ENCODE peak calls at places on chromosome 18, in four cellular contexts. A, P, D and V are unnamed samples.

GRCh38 chr18:40851014-40851429 is 1104.0 kb upstream of the PIK3C3 start:
- DNase-seq in D (no peak), P (no peak), A (peak; percentile 39), V (no peak)

GRCh38 chr18:24470022-24470618 is 9.7 kb downstream of the HRH4 start:
- DNase-seq in P (no peak), D (no peak), A (no peak), V (no peak)

GRCh38 chr18:29821544-29821943 is 1221.0 kb downstream of the DSC3 start:
- DNase-seq in D (no peak), P (no peak), A (no peak), V (no peak)

GRCh38 chr18:7567487-7568425 is 640 bp downstream of the PTPRM start:
- DNase-seq in A (peak; percentile 75), D (peak; percentile 83), P (peak; percentile 74), V (no peak)

GRCh38 chr18:65435529-65435928 is 315.3 kb upstream of the CDH7 start:
- DNase-seq in P (no peak), D (no peak), A (no peak), V (no peak)

GRCh38 chr18:7901657-7902056 is 334.5 kb downstream of the PTPRM start:
- DNase-seq in D (no peak), A (no peak), P (no peak), V (no peak)

GRCh38 chr18:68262697-68263293 is 452.1 kb downstream of the TMX3 start:
- DNase-seq in A (peak; percentile 87), D (no peak), P (no peak), V (no peak)

GRCh38 chr18:69759046-69759445 is 188.6 kb downstream of the CD226 start:
- DNase-seq in D (no peak), P (no peak), A (no peak), V (no peak)

GRCh38 chr18:22285299-22286140 is 116.1 kb downstream of the GATA6 start:
- DNase-seq in D (no peak), P (no peak), A (no peak), V (no peak)

GRCh38 chr18:74672371-74672770 is 74.7 kb downstream of the ZNF407 start:
- DNase-seq in D (no peak), A (no peak), P (no peak), V (no peak)

GRCh38 chr18:24009651-24010333 is 4.8 kb upstream of the TTC39C start:
- DNase-seq in A (no peak), P (no peak), D (no peak), V (no peak)

GRCh38 chr18:69495841-69496533 is 95.3 kb downstream of the DOK6 start:
- DNase-seq in P (no peak), D (peak; percentile 15), A (no peak), V (no peak)

GRCh38 chr18:55000529-55000928 is 41.3 kb upstream of the CCDC68 start:
- DNase-seq in A (no peak), D (no peak), P (no peak), V (no peak)

GRCh38 chr18:23399067-23399466 is 54.0 kb upstream of the RIOK3 start:
- DNase-seq in P (no peak), D (no peak), A (peak; percentile 3), V (no peak)

GRCh38 chr18:6747646-6748045 is 18.1 kb downstream of the ARHGAP28 start:
- DNase-seq in P (no peak), A (peak; percentile 79), D (no peak), V (no peak)

GRCh38 chr18:54277899-54278298 is 8.6 kb downstream of the POLI start:
- DNase-seq in D (no peak), A (no peak), P (no peak), V (no peak)

GRCh38 chr18:8367217-8367988 is 241.8 kb upstream of the RAB12 start:
- DNase-seq in P (peak; percentile 69), D (peak; percentile 71), A (peak; percentile 18), V (no peak)

GRCh38 chr18:47736376-47737140 is 193.9 kb downstream of the SMAD2 start:
- DNase-seq in D (no peak), P (no peak), A (no peak), V (no peak)

GRCh38 chr18:3297025-3297984 is 35.4 kb downstream of the MYL12B start:
- DNase-seq in D (peak; percentile 90), P (peak; percentile 88), A (peak; percentile 66), V (peak; percentile 83)

GRCh38 chr18:51188024-51188701 is 9.3 kb downstream of the MEX3C start:
- DNase-seq in D (no peak), A (no peak), P (no peak), V (no peak)

GRCh38 chr18:78602430-78602829 is 377.2 kb upstream of the SALL3 start:
- DNase-seq in P (no peak), A (no peak), D (no peak), V (no peak)

GRCh38 chr18:39314595-39314994 is 1749.0 kb upstream of the CELF4 start:
- DNase-seq in A (no peak), D (no peak), P (no peak), V (no peak)

GRCh38 chr18:63339920-63340484 is 20.4 kb upstream of the BCL2 start:
- DNase-seq in A (peak; percentile 75), D (no peak), P (no peak), V (no peak)

GRCh38 chr18:50820901-50821520 is 1.2 kb upstream of the MRO start:
- DNase-seq in P (no peak), A (no peak), D (no peak), V (no peak)

GRCh38 chr18:50181590-50181989 is 13.4 kb downstream of the MYO5B start:
- DNase-seq in D (no peak), P (no peak), A (no peak), V (no peak)

GRCh38 chr18:57803119-57803969 is at the start of gene ATP8B1:
- DNase-seq in A (peak; percentile 77), D (peak; percentile 93), P (peak; percentile 86), V (no peak)

GRCh38 chr18:23421277-23421676 is 31.8 kb upstream of the RIOK3 start:
- DNase-seq in D (no peak), P (no peak), A (no peak), V (no peak)

GRCh38 chr18:12359515-12359927 is 17.5 kb downstream of the AFG3L2 start:
- DNase-seq in P (no peak), A (no peak), D (no peak), V (no peak)

GRCh38 chr18:56999823-57000222 is 147.1 kb upstream of the BOD1L2 start:
- DNase-seq in A (no peak), P (no peak), D (no peak), V (no peak)

GRCh38 chr18:75210274-75211001 is at the start of gene TSHZ1:
- DNase-seq in P (no peak), A (peak; percentile 94), D (no peak), V (peak; percentile 79)

GRCh38 chr18:8654482-8655451 is 45.5 kb downstream of the RAB12 start:
- DNase-seq in D (no peak), P (no peak), A (peak; percentile 75), V (no peak)

GRCh38 chr18:7028625-7029024 is 89.0 kb downstream of the LAMA1 start:
- DNase-seq in P (no peak), D (no peak), A (no peak), V (no peak)

GRCh38 chr18:27577740-27578139 is 392.6 kb upstream of the CHST9 start:
- DNase-seq in P (no peak), A (peak; percentile 3), D (no peak), V (no peak)

GRCh38 chr18:22728016-22728415 is 205.1 kb upstream of the RBBP8 start:
- DNase-seq in P (no peak), D (no peak), A (no peak), V (no peak)

GRCh38 chr18:55406374-55407045 is 181.5 kb downstream of the TCF4 start:
- DNase-seq in D (no peak), P (no peak), A (no peak), V (no peak)

GRCh38 chr18:58025733-58026132 is 18.3 kb upstream of the NEDD4L start:
- DNase-seq in D (no peak), A (no peak), P (no peak), V (no peak)

GRCh38 chr18:70371908-70372307 is 83.1 kb downstream of the SOCS6 start:
- DNase-seq in D (no peak), P (no peak), A (no peak), V (no peak)

GRCh38 chr18:79789901-79790885 is 7.5 kb upstream of the KCNG2 start:
- DNase-seq in D (no peak), P (no peak), A (no peak), V (no peak)
- H3K4me1 ChIP-seq in D (no peaks in the 10 kb centered on the region), P (no peaks in the 10 kb centered on the region), A (peaks cover 31% of the 10 kb centered on the region), V (no peaks in the 10 kb centered on the region)

DNA sequence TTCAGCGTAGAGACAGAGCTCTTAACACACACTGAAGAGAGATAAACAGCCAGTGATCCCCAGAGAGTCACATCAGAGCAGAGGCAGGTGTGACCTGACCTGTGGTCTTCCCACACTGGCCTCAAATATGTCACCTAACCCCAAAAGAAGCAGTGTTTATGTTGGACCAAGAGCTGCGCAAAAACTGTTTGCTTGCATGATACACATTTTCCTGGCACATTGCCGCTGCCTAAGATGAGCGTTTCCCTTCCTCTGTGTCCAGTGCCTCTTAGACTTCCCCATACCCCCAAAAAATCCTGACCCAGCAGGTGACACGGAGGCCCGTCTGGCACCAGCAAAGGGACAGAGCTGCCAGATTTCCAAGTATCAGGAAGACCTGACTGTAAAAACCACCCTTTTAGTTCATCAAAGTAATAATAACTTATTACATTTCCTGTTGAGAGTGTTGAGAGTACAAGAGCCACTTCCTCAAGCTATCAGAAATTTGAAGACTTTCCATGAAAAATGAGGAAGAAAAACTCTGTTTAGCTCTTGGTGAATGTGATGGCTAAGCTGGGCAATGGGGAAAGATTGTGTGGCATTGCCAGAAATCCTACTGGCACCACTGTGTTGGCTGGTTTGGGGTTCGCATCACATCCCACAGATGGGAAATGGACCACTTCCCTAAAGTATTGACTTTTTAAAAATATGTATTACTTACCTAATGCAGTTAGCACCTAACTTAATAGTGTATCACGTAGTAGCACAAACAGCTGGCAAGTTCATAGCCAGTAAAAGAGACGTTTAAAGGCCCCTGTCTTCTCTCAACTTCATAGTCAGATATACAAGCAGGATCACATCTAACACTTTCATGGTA is 6.7 kb downstream of the TNFRSF11A start:
- DNase-seq in P (peak; percentile 71), D (peak; percentile 73), A (no peak), V (no peak)
- H3K4me1 ChIP-seq in P (peaks cover 4% of the 10 kb centered on the region), D (peaks cover 3% of the 10 kb centered on the region), A (peaks cover 6% of the 10 kb centered on the region), V (no peaks in the 10 kb centered on the region)

DNA sequence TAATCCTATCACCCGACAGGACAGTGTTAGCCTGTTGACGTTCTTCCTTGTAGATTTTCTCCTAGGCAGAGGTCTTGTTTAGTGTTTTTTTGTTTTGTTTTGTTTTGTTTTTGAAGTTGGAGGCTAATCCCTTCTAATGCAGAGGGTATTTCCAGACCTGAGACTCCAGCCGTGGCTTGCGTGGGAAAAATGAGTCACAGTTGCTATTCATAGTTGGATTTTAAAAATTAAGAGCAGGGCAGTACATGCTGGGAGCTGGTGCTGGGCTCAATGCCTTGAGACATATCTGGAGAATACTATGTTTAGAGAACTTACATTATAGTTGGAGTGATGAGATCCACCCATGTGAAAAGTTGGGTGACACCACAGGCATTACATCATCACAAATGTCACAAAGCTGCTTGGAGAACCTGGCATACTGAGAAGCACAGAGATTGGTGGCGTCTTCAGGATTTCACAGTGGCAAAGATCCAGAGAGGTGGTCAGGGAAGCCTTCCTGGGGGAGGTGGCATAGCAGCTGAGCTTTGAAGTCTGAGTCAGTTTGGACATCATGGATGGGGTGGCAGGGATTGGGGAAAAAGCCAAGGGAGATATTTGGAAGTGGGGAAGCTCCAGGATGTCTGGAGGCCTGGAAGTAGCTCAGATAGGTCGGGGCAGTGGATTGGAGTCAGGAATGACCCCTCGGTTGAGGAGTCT is 249.4 kb downstream of the LOXHD1 start:
- DNase-seq in A (peak; percentile 85), D (no peak), P (no peak), V (no peak)
- H3K4me1 ChIP-seq in A (peaks cover 21% of the 10 kb centered on the region), D (peaks cover 27% of the 10 kb centered on the region), P (peaks cover 9% of the 10 kb centered on the region), V (no peaks in the 10 kb centered on the region)

GRCh38 chr18:48781041-48781989 is 169.4 kb downstream of the SMAD7 start:
- DNase-seq in D (peak; percentile 100), P (peak; percentile 94), A (peak; percentile 74), V (no peak)
- H3K4me1 ChIP-seq in D (peaks cover 50% of the 10 kb centered on the region), P (peaks cover 51% of the 10 kb centered on the region), A (peaks cover 50% of the 10 kb centered on the region), V (peaks cover 22% of the 10 kb centered on the region)